ENCODE peak calls at places on chromosome 5, in six cellular contexts. B is GM20000, O is sigmoid colon, A is dorsolateral prefrontal cortex, E is progenitor cell of endocrine pancreas, R is amygdala. J is an unnamed sample.

GRCh38 chr5:177457239-177458121 is 10.9 kb downstream of the PRR7 start:
- DNase-seq in B (peak), O (peak), A (peak), E (peak), R (peak), J (peak)

GRCh38 chr5:101977729-101978345 is 318.2 kb downstream of the SLCO4C1 start:
- DNase-seq in B (peak), O (no peak), A (no peak), E (no peak), R (no peak), J (no peak)

GRCh38 chr5:138831703-138832102 is 43.4 kb downstream of the LRRTM2 start:
- DNase-seq in B (no peak), O (no peak), A (no peak), E (no peak), R (no peak), J (no peak)

GRCh38 chr5:180873628-180874520 is 12.8 kb upstream of the ZFP62 start:
- DNase-seq in B (no peak), O (no peak), A (no peak), E (no peak), R (no peak), J (no peak)

GRCh38 chr5:141199359-141200235 is at the start of gene PCDHB11:
- DNase-seq in B (no peak), O (no peak), A (no peak), E (no peak), R (no peak), J (no peak)

GRCh38 chr5:158100373-158100902 is 241.5 kb upstream of the CLINT1 start:
- DNase-seq in B (no peak), O (no peak), A (no peak), E (no peak), R (no peak), J (no peak)

GRCh38 chr5:176618783-176619182 is 8.8 kb upstream of the GPRIN1 start:
- DNase-seq in B (no peak), O (no peak), A (no peak), E (no peak), R (no peak), J (no peak)

GRCh38 chr5:133199366-133199901 is 147.6 kb downstream of the HSPA4 start:
- DNase-seq in B (no peak), O (no peak), A (no peak), E (no peak), R (no peak), J (no peak)

GRCh38 chr5:139633295-139634027 is 14.7 kb upstream of the CXXC5 start:
- DNase-seq in B (peak), O (peak), A (peak), E (no peak), R (peak), J (peak)

GRCh38 chr5:3030511-3031165 is 279.2 kb upstream of the IRX2 start:
- DNase-seq in B (no peak), O (no peak), A (no peak), E (no peak), R (no peak), J (no peak)

GRCh38 chr5:14017904-14018303 is 73.4 kb upstream of the DNAH5 start:
- DNase-seq in B (no peak), O (no peak), A (no peak), E (no peak), R (no peak), J (no peak)

GRCh38 chr5:138459311-138459710 is 6.0 kb upstream of the EGR1 start:
- DNase-seq in B (peak), O (no peak), A (no peak), E (no peak), R (no peak), J (peak)

GRCh38 chr5:89287964-89288363 is 405.0 kb upstream of the MEF2C start:
- DNase-seq in B (no peak), O (no peak), A (no peak), E (no peak), R (no peak), J (no peak)

GRCh38 chr5:139835656-139836055 is 40.0 kb downstream of the PSD2 start:
- DNase-seq in B (no peak), O (peak), A (no peak), E (no peak), R (no peak), J (no peak)

GRCh38 chr5:176929654-176930053 is 30.5 kb upstream of the HK3 start:
- DNase-seq in B (no peak), O (no peak), A (no peak), E (no peak), R (no peak), J (no peak)

GRCh38 chr5:139646912-139647391 is 1.2 kb upstream of the CXXC5 start:
- DNase-seq in B (no peak), O (peak), A (no peak), E (no peak), R (no peak), J (peak)

J was measured in posterior vena cava.